ENCODE peak calls at places on chromosome 18, in five cellular contexts. R is kidney, Q is HL-60, M is esophagus squamous epithelium, U is WTC11. T is an unnamed sample.

GRCh38 chr18:45662468-45662867 is 47.2 kb downstream of the SLC14A2 start:
- DNase-seq in R (no peak), Q (no peak), M (no peak), U (no peak), T (no peak)

GRCh38 chr18:79629606-79630005 is 50.0 kb upstream of the CTDP1 start:
- DNase-seq in R (no peak), Q (no peak), M (no peak), U (no peak), T (no peak)

GRCh38 chr18:59911600-59911999 is 11.8 kb downstream of the PMAIP1 start:
- DNase-seq in R (no peak), Q (peak), M (no peak), U (no peak), T (no peak)

GRCh38 chr18:79934311-79935097 is 16.9 kb downstream of the SLC66A2 start:
- DNase-seq in R (peak), Q (no peak), M (no peak), U (peak), T (no peak)

GRCh38 chr18:12946549-12947354 is 1.1 kb upstream of the SEH1L start:
- DNase-seq in R (peak), Q (peak), M (peak), U (peak), T (no peak)

GRCh38 chr18:11955299-11956029 is 25.8 kb upstream of the IMPA2 start:
- DNase-seq in R (no peak), Q (peak), M (no peak), U (no peak), T (no peak)

GRCh38 chr18:40380657-40381441 is 1574.2 kb upstream of the PIK3C3 start:
- DNase-seq in R (no peak), Q (no peak), M (no peak), U (no peak), T (no peak)

GRCh38 chr18:69648486-69648885 is 247.8 kb downstream of the DOK6 start:
- DNase-seq in R (no peak), Q (no peak), M (no peak), U (no peak), T (no peak)

GRCh38 chr18:13245481-13246000 is 27.0 kb downstream of the LDLRAD4 start:
- DNase-seq in R (no peak), Q (no peak), M (no peak), U (no peak), T (no peak)

GRCh38 chr18:59229191-59229590 is 9.2 kb downstream of the GRP start:
- DNase-seq in R (no peak), Q (no peak), M (no peak), U (no peak), T (no peak)

GRCh38 chr18:46054956-46055831 is 16.9 kb downstream of the PSTPIP2 start:
- DNase-seq in R (no peak), Q (no peak), M (no peak), U (no peak), T (no peak)

GRCh38 chr18:74281011-74281638 is 10.6 kb downstream of the CYB5A start:
- DNase-seq in R (no peak), Q (no peak), M (no peak), U (peak), T (no peak)

GRCh38 chr18:33751613-33752221 is 173.7 kb downstream of the ASXL3 start:
- DNase-seq in R (no peak), Q (no peak), M (no peak), U (no peak), T (no peak)

GRCh38 chr18:13436596-13436995 is 218.0 kb downstream of the LDLRAD4 start:
- DNase-seq in R (no peak), Q (no peak), M (no peak), U (no peak), T (no peak)

GRCh38 chr18:77077836-77078456 is 54.6 kb downstream of the MBP start:
- DNase-seq in R (no peak), Q (no peak), M (no peak), U (no peak), T (no peak)

GRCh38 chr18:5416112-5416511 is 120.6 kb upstream of the ZBTB14 start:
- DNase-seq in R (no peak), Q (no peak), M (no peak), U (no peak), T (no peak)

GRCh38 chr18:52046842-52047241 is 293.2 kb upstream of the DCC start:
- DNase-seq in R (no peak), Q (no peak), M (no peak), U (no peak), T (no peak)

GRCh38 chr18:72768681-72769229 is 99.0 kb downstream of the NETO1 start:
- DNase-seq in R (no peak), Q (no peak), M (no peak), U (no peak), T (no peak)

GRCh38 chr18:68893396-68893795 is 95.5 kb downstream of the CCDC102B start:
- DNase-seq in R (no peak), Q (no peak), M (no peak), U (no peak), T (no peak)

GRCh38 chr18:37289423-37289822 is 276.2 kb downstream of the CELF4 start:
- DNase-seq in R (no peak), Q (no peak), M (no peak), U (no peak), T (no peak)

DNA sequence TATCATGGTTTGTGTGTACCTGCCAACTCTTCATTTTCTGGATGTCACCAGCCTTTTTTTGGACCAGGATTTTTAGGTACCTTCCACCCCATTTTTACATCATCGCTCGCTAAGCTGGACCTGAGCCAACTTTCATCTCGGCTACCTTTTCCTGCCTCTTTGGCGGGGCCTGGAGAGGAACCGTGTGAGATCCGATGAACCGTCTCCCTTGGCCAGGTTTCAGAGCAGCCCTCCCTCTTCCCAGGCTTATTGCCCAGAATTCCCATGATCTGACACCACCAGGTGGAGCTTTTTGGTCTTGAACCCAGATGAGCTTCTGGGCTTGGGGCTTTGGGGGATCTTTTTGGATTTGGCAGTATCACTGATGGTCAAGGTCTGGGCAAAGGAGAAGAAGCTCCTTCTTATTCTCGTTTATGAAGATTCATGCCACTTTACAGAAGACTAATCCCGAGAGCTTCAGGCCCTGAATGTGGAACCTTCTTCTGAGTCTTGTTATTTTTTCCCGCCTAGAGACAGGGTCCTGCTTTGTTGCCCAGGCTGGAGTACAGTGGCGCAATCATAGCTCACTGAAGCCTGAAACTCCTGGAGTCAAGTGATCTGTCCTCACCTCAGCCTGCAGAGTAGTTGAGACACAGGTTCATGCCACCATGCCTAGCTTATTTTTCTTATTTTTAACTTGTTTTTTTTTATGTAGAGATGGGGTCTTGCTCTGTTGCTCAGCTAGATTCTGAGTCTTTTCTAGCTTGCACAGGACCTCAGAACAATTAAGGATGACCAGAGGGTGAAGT is 50.4 kb downstream of the GATA6 start:
- DNase-seq in R (no peak), Q (no peak), M (no peak), U (peak), T (no peak)
- TF ChIP-seq CTCF in R (no peak), Q (no peak), M (no peak), U (no peak), T (no peak)

GRCh38 chr18:10490401-10491289 is 35.2 kb upstream of the NAPG start:
- DNase-seq in R (no peak), Q (peak), M (no peak), U (peak), T (no peak)
- TF ChIP-seq CTCF in R (no peak), Q (peak), M (no peak), U (no peak), T (peak)

GRCh38 chr18:50628543-50628905 is 68.6 kb downstream of the MAPK4 start:
- DNase-seq in R (no peak), Q (no peak), M (no peak), U (no peak), T (no peak)
- TF ChIP-seq CTCF in R (no peak), Q (no peak), M (no peak), U (no peak), T (no peak)

DNA sequence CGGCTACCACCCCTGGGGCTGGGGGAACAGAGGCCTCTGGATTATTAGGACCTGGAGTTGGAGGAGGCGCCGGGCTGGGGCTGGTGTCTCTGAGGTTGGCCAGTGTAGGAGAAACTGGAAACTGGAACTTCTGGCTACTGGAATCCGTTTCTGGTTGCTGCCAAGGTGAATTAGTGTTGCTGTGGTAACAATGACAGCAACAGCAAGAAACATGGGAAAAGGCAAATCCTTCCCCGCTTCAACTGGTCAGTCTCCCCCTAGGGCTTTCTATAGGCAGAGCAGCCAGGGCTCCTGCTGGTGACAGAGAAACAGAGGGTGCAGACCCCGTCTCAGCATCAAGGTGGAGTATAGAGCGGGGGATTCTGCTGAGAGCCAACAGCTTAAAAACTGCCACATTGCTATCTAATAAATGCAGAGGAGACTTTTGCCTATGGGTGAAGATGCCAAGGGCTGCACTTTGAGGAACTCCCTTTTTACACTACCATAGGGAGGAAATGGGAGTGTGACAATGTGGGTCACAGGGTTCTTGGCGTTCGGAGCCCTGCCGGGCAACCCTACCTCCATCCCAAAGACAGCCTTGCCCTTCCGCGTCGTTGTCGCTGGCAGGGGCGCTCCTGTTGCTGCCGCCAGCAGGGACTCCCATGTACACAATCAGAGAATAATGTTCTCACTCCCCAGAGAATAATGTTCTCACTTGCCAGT is 81.4 kb upstream of the CABLES1 start:
- DNase-seq in R (no peak), Q (no peak), M (no peak), U (peak), T (peak)
- TF ChIP-seq CTCF in R (no peak), Q (no peak), M (no peak), U (peak), T (peak)

GRCh38 chr18:8704361-8705279 is 736 bp upstream of the MTCL1 start:
- DNase-seq in R (peak), Q (peak), M (peak), U (peak), T (peak)
- TF ChIP-seq CTCF in R (no peak), Q (no peak), M (no peak), U (no peak), T (no peak)

DNA sequence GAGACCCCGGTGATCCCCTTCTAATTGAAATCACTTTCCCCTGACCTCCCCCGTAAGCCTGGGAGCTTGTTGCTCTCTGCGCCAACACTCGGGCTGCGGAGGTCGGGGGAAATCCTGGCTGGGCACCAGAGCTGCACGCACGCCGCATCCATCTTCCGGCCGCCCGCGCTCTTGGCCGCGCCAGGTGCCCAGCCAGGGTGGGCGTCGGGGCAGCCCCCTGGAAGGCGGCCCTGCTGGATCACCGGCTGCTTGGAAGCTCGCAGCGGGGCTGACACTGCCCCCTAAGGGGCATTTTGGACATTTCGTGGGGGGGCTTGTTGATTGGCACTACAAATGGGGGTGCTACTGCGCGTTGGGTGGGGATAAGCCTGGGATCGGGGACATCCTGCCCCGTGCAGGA is 280.3 kb upstream of the SKOR2 start:
- DNase-seq in R (no peak), Q (no peak), M (no peak), U (peak), T (no peak)
- TF ChIP-seq CTCF in R (no peak), Q (no peak), M (no peak), U (peak), T (no peak)

DNA sequence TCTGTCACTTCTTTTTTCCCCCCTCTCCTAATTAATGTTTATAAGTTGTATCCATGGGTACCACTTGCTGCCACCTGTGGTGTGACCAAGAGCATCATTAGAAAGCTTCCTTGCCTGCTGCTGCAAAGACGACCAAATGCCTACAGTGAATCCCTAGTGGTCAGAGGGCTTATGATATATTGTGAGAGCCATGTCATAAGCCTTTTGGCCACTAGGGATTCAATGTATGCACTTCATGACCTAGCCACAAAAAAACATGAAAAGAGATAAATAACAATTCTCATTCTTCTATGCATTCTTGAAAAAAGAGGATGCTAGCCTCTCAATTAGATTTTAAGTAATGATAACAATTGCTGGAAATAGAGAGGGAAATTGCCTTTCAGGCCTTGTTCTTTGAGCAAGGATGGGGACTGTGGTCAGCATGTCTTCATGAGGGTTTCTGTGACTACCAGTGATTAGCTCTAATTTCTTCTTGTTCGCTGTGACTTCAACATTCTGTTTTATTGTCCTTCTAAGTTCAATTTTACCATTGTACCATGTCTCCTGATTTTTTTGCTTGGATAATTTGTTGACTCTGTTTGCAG is 435.3 kb downstream of the TGIF1 start:
- DNase-seq in R (no peak), Q (peak), M (no peak), U (no peak), T (no peak)
- TF ChIP-seq CTCF in R (no peak), Q (peak), M (peak), U (no peak), T (peak)

DNA sequence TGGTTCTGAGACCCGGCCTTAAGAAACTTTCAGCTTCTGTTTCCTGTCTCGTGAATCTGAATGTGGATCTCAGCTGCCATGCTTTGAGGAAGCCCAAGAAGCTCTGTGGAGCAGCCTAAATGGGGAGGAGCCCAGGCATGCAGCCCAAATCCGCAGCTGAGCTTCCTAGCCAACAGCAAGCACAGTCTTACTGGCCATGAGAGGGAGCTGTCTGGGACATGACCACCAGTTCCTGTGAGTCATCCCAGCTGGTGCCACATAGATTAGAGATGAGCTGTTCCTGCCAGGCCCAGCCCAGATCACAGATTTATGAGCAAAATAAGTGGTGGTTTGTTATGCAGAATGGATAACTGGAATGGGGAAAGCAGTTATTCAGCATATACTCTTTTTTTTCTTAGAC is 224.4 kb upstream of the APCDD1 start:
- DNase-seq in R (no peak), Q (peak), M (no peak), U (no peak), T (no peak)
- TF ChIP-seq CTCF in R (no peak), Q (no peak), M (peak), U (no peak), T (no peak)

T was measured in progenitor cell of endocrine pancreas.